ENCODE peak calls at places on chromosomes 3 and 15, in eight cellular contexts. One of them, this sample, is unnamed. For H3K36me3, the result is how much of the 10 kb centered on the place peaks cover.

GRCh38 chr15:39504812-39505211 is 76.1 kb upstream of the THBS1 start:
- DNase-seq in SK-N-SH: no peak
- DNase-seq in fibroblast of lung: peak
- DNase-seq in aorta: no peak
- DNase-seq in endothelial cell of umbilical vein: no peak
- DNase-seq in left ventricle myocardium inferior: no peak
- DNase-seq in cardiac muscle cell: no peak
- DNase-seq in GM23248: peak
- DNase-seq in this sample: no peak

GRCh38 chr3:192915306-192915705 is 2.4 kb downstream of the MB21D2 start:
- DNase-seq in SK-N-SH: peak
- DNase-seq in fibroblast of lung: peak
- DNase-seq in aorta: no peak
- DNase-seq in endothelial cell of umbilical vein: peak
- DNase-seq in left ventricle myocardium inferior: no peak
- DNase-seq in cardiac muscle cell: peak
- DNase-seq in GM23248: peak
- DNase-seq in this sample: no peak

GRCh38 chr3:138078901-138079344 is 36.5 kb downstream of the DZIP1L start:
- DNase-seq in SK-N-SH: no peak
- DNase-seq in fibroblast of lung: peak
- DNase-seq in aorta: no peak
- DNase-seq in endothelial cell of umbilical vein: no peak
- DNase-seq in left ventricle myocardium inferior: no peak
- DNase-seq in cardiac muscle cell: no peak
- DNase-seq in GM23248: peak
- DNase-seq in this sample: no peak

GRCh38 chr3:171173732-171174131 is 147.2 kb upstream of the SLC2A2 start:
- DNase-seq in SK-N-SH: no peak
- DNase-seq in fibroblast of lung: peak
- DNase-seq in aorta: peak
- DNase-seq in endothelial cell of umbilical vein: no peak
- DNase-seq in left ventricle myocardium inferior: peak
- DNase-seq in cardiac muscle cell: no peak
- DNase-seq in GM23248: no peak
- DNase-seq in this sample: no peak

GRCh38 chr3:193992062-193992461 is 143.9 kb upstream of the HES1 start:
- DNase-seq in SK-N-SH: no peak
- DNase-seq in fibroblast of lung: no peak
- DNase-seq in aorta: no peak
- DNase-seq in endothelial cell of umbilical vein: no peak
- DNase-seq in left ventricle myocardium inferior: no peak
- DNase-seq in cardiac muscle cell: no peak
- DNase-seq in GM23248: no peak
- DNase-seq in this sample: no peak

GRCh38 chr15:75809986-75810750 is 33.1 kb upstream of the UBE2Q2 start:
- DNase-seq in SK-N-SH: peak
- DNase-seq in fibroblast of lung: peak
- DNase-seq in aorta: no peak
- DNase-seq in endothelial cell of umbilical vein: peak
- DNase-seq in left ventricle myocardium inferior: no peak
- DNase-seq in cardiac muscle cell: peak
- DNase-seq in GM23248: peak
- DNase-seq in this sample: peak

GRCh38 chr15:50880651-50881114 is 27.8 kb upstream of the AP4E1 start:
- DNase-seq in SK-N-SH: no peak
- DNase-seq in fibroblast of lung: peak
- DNase-seq in aorta: no peak
- DNase-seq in endothelial cell of umbilical vein: peak
- DNase-seq in left ventricle myocardium inferior: no peak
- DNase-seq in cardiac muscle cell: no peak
- DNase-seq in GM23248: peak
- DNase-seq in this sample: no peak

GRCh38 chr15:94963953-94964352 is 732.6 kb downstream of the MCTP2 start:
- DNase-seq in SK-N-SH: no peak
- DNase-seq in fibroblast of lung: no peak
- DNase-seq in aorta: no peak
- DNase-seq in endothelial cell of umbilical vein: no peak
- DNase-seq in left ventricle myocardium inferior: no peak
- DNase-seq in cardiac muscle cell: no peak
- DNase-seq in GM23248: no peak
- DNase-seq in this sample: no peak

GRCh38 chr15:59405079-59405478 is 32.4 kb upstream of the MYO1E start:
- DNase-seq in SK-N-SH: no peak
- DNase-seq in fibroblast of lung: no peak
- DNase-seq in aorta: no peak
- DNase-seq in endothelial cell of umbilical vein: no peak
- DNase-seq in left ventricle myocardium inferior: no peak
- DNase-seq in cardiac muscle cell: no peak
- DNase-seq in GM23248: no peak
- DNase-seq in this sample: no peak

GRCh38 chr15:23736291-23736690 is 49.2 kb upstream of the NDN start:
- DNase-seq in SK-N-SH: no peak
- DNase-seq in fibroblast of lung: no peak
- DNase-seq in aorta: no peak
- DNase-seq in endothelial cell of umbilical vein: no peak
- DNase-seq in left ventricle myocardium inferior: no peak
- DNase-seq in cardiac muscle cell: no peak
- DNase-seq in GM23248: no peak
- DNase-seq in this sample: no peak

GRCh38 chr15:43930079-43930478 is 103.3 kb downstream of the WDR76 start:
- DNase-seq in SK-N-SH: no peak
- DNase-seq in fibroblast of lung: no peak
- DNase-seq in aorta: no peak
- DNase-seq in endothelial cell of umbilical vein: no peak
- DNase-seq in left ventricle myocardium inferior: no peak
- DNase-seq in cardiac muscle cell: peak
- DNase-seq in GM23248: peak
- DNase-seq in this sample: no peak

GRCh38 chr15:92580021-92580420 is 75.6 kb downstream of the FAM174B start:
- DNase-seq in SK-N-SH: no peak
- DNase-seq in fibroblast of lung: no peak
- DNase-seq in aorta: no peak
- DNase-seq in endothelial cell of umbilical vein: no peak
- DNase-seq in left ventricle myocardium inferior: no peak
- DNase-seq in cardiac muscle cell: no peak
- DNase-seq in GM23248: no peak
- DNase-seq in this sample: no peak

GRCh38 chr3:30719536-30719935 is 113.1 kb downstream of the TGFBR2 start:
- DNase-seq in SK-N-SH: no peak
- DNase-seq in fibroblast of lung: no peak
- DNase-seq in aorta: no peak
- DNase-seq in endothelial cell of umbilical vein: no peak
- DNase-seq in left ventricle myocardium inferior: no peak
- DNase-seq in cardiac muscle cell: no peak
- DNase-seq in GM23248: no peak
- DNase-seq in this sample: no peak

GRCh38 chr3:81242871-81243270 is 518.6 kb downstream of the GBE1 start:
- DNase-seq in SK-N-SH: peak
- DNase-seq in fibroblast of lung: peak
- DNase-seq in aorta: no peak
- DNase-seq in endothelial cell of umbilical vein: peak
- DNase-seq in left ventricle myocardium inferior: no peak
- DNase-seq in cardiac muscle cell: no peak
- DNase-seq in GM23248: peak
- DNase-seq in this sample: no peak

GRCh38 chr15:66698318-66698961 is 3.6 kb upstream of the SMAD6 start:
- DNase-seq in SK-N-SH: peak
- DNase-seq in fibroblast of lung: peak
- DNase-seq in aorta: peak
- DNase-seq in endothelial cell of umbilical vein: peak
- DNase-seq in left ventricle myocardium inferior: peak
- DNase-seq in cardiac muscle cell: peak
- DNase-seq in GM23248: peak
- DNase-seq in this sample: no peak

GRCh38 chr3:139935071-139935865 is at the start of gene CLSTN2:
- DNase-seq in SK-N-SH: peak
- DNase-seq in fibroblast of lung: peak
- DNase-seq in aorta: peak
- DNase-seq in endothelial cell of umbilical vein: no peak
- DNase-seq in left ventricle myocardium inferior: peak
- DNase-seq in cardiac muscle cell: peak
- DNase-seq in GM23248: peak
- DNase-seq in this sample: no peak

GRCh38 chr3:8490079-8490552 is 11.5 kb upstream of the LMCD1 start:
- DNase-seq in SK-N-SH: no peak
- DNase-seq in fibroblast of lung: peak
- DNase-seq in aorta: no peak
- DNase-seq in endothelial cell of umbilical vein: no peak
- DNase-seq in left ventricle myocardium inferior: no peak
- DNase-seq in cardiac muscle cell: no peak
- DNase-seq in GM23248: peak
- DNase-seq in this sample: no peak

GRCh38 chr15:97959738-97960363 is 652 bp upstream of the ARRDC4 start:
- DNase-seq in SK-N-SH: no peak
- DNase-seq in fibroblast of lung: no peak
- DNase-seq in aorta: no peak
- DNase-seq in endothelial cell of umbilical vein: peak
- DNase-seq in left ventricle myocardium inferior: no peak
- DNase-seq in cardiac muscle cell: no peak
- DNase-seq in GM23248: no peak
- DNase-seq in this sample: no peak

GRCh38 chr3:186825294-186825821 is 17.2 kb upstream of the ADIPOQ start:
- DNase-seq in SK-N-SH: no peak
- DNase-seq in fibroblast of lung: peak
- DNase-seq in aorta: peak
- DNase-seq in endothelial cell of umbilical vein: no peak
- DNase-seq in left ventricle myocardium inferior: no peak
- DNase-seq in cardiac muscle cell: peak
- DNase-seq in GM23248: peak
- DNase-seq in this sample: no peak

GRCh38 chr3:182979103-182979697 is 1.1 kb downstream of the DCUN1D1 start:
- DNase-seq in SK-N-SH: no peak
- DNase-seq in fibroblast of lung: no peak
- DNase-seq in aorta: no peak
- DNase-seq in endothelial cell of umbilical vein: peak
- DNase-seq in left ventricle myocardium inferior: no peak
- DNase-seq in cardiac muscle cell: peak
- DNase-seq in GM23248: peak
- DNase-seq in this sample: no peak

DNA sequence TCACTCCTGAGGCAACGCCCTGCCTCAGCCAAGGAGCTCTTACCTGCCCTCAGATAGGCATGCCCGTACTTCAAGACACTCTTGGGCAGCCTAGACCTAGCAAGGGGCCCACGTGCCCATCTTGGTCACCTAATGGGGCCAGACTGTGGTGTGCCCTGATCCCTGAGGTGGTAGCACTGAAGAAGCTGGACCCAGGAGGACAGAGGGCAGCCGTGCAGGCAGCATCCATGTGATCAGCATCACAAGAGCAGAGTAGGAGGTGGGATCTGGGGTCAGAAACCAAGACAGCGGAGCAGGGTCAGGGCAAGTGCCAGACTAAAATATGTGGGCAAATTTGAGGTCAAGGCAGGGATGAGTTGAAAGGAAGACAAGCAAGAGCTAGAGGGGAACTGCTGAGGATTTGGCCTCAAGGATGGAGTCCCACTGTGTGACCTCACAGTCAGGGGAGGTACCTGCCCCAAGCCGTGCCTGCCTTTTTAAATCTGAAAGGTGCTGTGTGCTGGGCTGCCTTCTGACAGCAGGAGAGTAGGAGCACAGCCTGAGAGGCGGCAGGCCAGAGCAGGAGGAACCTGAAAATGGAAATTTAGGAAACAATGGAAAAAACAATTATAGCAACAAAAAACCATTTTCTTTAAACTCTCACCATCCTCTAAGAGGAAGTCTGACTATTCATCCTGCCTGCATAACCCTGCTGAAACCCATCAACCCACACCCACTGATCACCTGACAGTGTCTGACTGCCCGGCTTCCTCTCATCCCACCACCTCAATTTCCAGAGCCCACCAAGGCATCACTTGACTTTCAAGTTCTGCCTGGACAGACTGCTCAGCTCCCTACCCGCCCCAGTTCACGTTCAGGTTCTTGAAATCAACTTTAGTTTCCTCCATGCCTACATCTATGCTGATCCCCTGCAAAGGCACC is 7.3 kb downstream of the ZBTB38 start:
- DNase-seq in SK-N-SH: no peak
- DNase-seq in fibroblast of lung: no peak
- DNase-seq in aorta: no peak
- DNase-seq in endothelial cell of umbilical vein: no peak
- DNase-seq in left ventricle myocardium inferior: no peak
- DNase-seq in cardiac muscle cell: no peak
- DNase-seq in GM23248: no peak
- DNase-seq in this sample: no peak
- H3K4me3 ChIP-seq in SK-N-SH: no peak
- H3K4me3 ChIP-seq in fibroblast of lung: no peak
- H3K4me3 ChIP-seq in aorta: no peak
- H3K4me3 ChIP-seq in endothelial cell of umbilical vein: no peak
- H3K4me3 ChIP-seq in left ventricle myocardium inferior: no peak
- H3K4me3 ChIP-seq in cardiac muscle cell: no peak
- H3K4me3 ChIP-seq in GM23248: no peak
- H3K4me3 ChIP-seq in this sample: no peak

GRCh38 chr3:64010199-64010598 is 13.1 kb downstream of the PSMD6 start:
- DNase-seq in SK-N-SH: no peak
- DNase-seq in fibroblast of lung: no peak
- DNase-seq in aorta: no peak
- DNase-seq in endothelial cell of umbilical vein: no peak
- DNase-seq in left ventricle myocardium inferior: no peak
- DNase-seq in cardiac muscle cell: no peak
- DNase-seq in GM23248: no peak
- DNase-seq in this sample: no peak
- H3K36me3 ChIP-seq in SK-N-SH: half or more
- H3K36me3 ChIP-seq in fibroblast of lung: under half
- H3K36me3 ChIP-seq in aorta: under half
- H3K36me3 ChIP-seq in endothelial cell of umbilical vein: under half
- H3K36me3 ChIP-seq in left ventricle myocardium inferior: half or more
- H3K36me3 ChIP-seq in cardiac muscle cell: half or more
- H3K36me3 ChIP-seq in GM23248: half or more
- H3K36me3 ChIP-seq in this sample: under half

DNA sequence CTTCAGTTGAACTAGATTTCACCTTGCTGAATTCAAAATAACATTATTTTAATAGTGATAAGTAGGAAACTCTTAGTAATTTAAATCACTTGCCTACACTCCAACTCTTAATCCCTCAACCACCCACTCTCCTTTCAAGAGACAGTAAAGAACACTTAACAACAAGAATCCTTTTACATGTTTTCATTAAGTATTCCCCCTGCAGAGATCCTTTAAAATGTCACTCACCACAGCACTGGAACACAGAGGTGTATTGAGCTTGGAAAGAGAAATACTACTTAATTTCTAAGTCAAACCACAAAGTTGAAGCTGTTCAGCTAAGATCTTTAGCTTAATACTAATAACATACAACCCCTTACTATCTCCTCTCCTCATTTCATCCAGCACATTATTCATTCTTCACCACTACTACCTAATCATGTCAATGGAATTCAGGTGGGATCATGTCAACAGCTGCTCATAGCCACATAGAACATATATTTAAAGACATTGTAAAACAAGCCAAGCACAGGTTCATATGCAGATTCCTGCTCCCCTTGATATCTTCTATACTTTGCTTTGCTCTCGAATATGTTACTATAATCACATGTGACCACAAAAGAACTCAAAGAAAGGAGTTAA is 40.5 kb downstream of the IMPG2 start:
- DNase-seq in SK-N-SH: no peak
- DNase-seq in fibroblast of lung: no peak
- DNase-seq in aorta: no peak
- DNase-seq in endothelial cell of umbilical vein: no peak
- DNase-seq in left ventricle myocardium inferior: no peak
- DNase-seq in cardiac muscle cell: peak
- DNase-seq in GM23248: peak
- DNase-seq in this sample: no peak
- H3K4me3 ChIP-seq in SK-N-SH: no peak
- H3K4me3 ChIP-seq in fibroblast of lung: no peak
- H3K4me3 ChIP-seq in aorta: no peak
- H3K4me3 ChIP-seq in endothelial cell of umbilical vein: no peak
- H3K4me3 ChIP-seq in left ventricle myocardium inferior: no peak
- H3K4me3 ChIP-seq in cardiac muscle cell: no peak
- H3K4me3 ChIP-seq in GM23248: no peak
- H3K4me3 ChIP-seq in this sample: no peak

GRCh38 chr3:46928297-46928696 is 48.2 kb downstream of the CCDC12 start:
- DNase-seq in SK-N-SH: no peak
- DNase-seq in fibroblast of lung: no peak
- DNase-seq in aorta: no peak
- DNase-seq in endothelial cell of umbilical vein: no peak
- DNase-seq in left ventricle myocardium inferior: no peak
- DNase-seq in cardiac muscle cell: no peak
- DNase-seq in GM23248: no peak
- DNase-seq in this sample: no peak
- H3K36me3 ChIP-seq in SK-N-SH: under half
- H3K36me3 ChIP-seq in fibroblast of lung: under half
- H3K36me3 ChIP-seq in aorta: under half
- H3K36me3 ChIP-seq in endothelial cell of umbilical vein: under half
- H3K36me3 ChIP-seq in left ventricle myocardium inferior: under half
- H3K36me3 ChIP-seq in cardiac muscle cell: under half
- H3K36me3 ChIP-seq in GM23248: under half
- H3K36me3 ChIP-seq in this sample: under half